ENCODE peak calls at places on chromosomes 16 and 17, in ten cellular contexts. V, P, Y, G, B, U, W, H, N and T are unnamed samples.

GRCh38 chr17:41484920-41485904 is 4.3 kb upstream of the KRT35 start:
- DNase-seq in V (no peak), P (no peak), Y (peak), G (no peak), B (peak), U (no peak), W (no peak), H (no peak), N (no peak), T (no peak)

GRCh38 chr17:14922421-14922820 is 342.7 kb downstream of the PMP22 start:
- DNase-seq in V (peak), P (no peak), Y (peak), G (no peak), B (no peak), U (no peak), W (no peak), H (no peak), N (no peak), T (no peak)

GRCh38 chr17:81840826-81841778 is 6.3 kb upstream of the PPP1R27 start:
- DNase-seq in V (no peak), P (no peak), Y (peak), G (no peak), B (peak), U (no peak), W (no peak), H (peak), N (no peak), T (no peak)

GRCh38 chr16:47973552-47973951 is 182.2 kb downstream of the ABCC12 start:
- DNase-seq in V (no peak), P (no peak), Y (no peak), G (no peak), B (no peak), U (no peak), W (no peak), H (no peak), N (no peak), T (no peak)

GRCh38 chr17:73307130-73307529 is 4.7 kb downstream of the CDC42EP4 start:
- DNase-seq in V (no peak), P (no peak), Y (peak), G (peak), B (no peak), U (peak), W (no peak), H (no peak), N (no peak), T (no peak)

GRCh38 chr17:63762106-63763078 is 11.0 kb downstream of the CCDC47 start:
- DNase-seq in V (no peak), P (no peak), Y (no peak), G (no peak), B (no peak), U (no peak), W (no peak), H (no peak), N (no peak), T (no peak)

GRCh38 chr17:49548506-49549310 is 27.0 kb upstream of the NXPH3 start:
- DNase-seq in V (peak), P (peak), Y (peak), G (peak), B (no peak), U (peak), W (no peak), H (peak), N (no peak), T (no peak)

GRCh38 chr16:23694707-23695373 is 16.2 kb downstream of the PLK1 start:
- DNase-seq in V (peak), P (no peak), Y (no peak), G (no peak), B (no peak), U (no peak), W (no peak), H (no peak), N (no peak), T (no peak)

GRCh38 chr17:27873746-27874145 is 19.4 kb downstream of the LYRM9 start:
- DNase-seq in V (no peak), P (peak), Y (no peak), G (no peak), B (no peak), U (no peak), W (no peak), H (no peak), N (no peak), T (no peak)

GRCh38 chr16:49283376-49284049 is 1.9 kb upstream of the CBLN1 start:
- DNase-seq in V (no peak), P (no peak), Y (no peak), G (no peak), B (no peak), U (no peak), W (no peak), H (no peak), N (no peak), T (no peak)
- H3K4me3 ChIP-seq in V (no peak), P (no peak), Y (no peak), G (peak), B (no peak), U (no peak), W (no peak), H (no peak), N (no peak), T (peak)

DNA sequence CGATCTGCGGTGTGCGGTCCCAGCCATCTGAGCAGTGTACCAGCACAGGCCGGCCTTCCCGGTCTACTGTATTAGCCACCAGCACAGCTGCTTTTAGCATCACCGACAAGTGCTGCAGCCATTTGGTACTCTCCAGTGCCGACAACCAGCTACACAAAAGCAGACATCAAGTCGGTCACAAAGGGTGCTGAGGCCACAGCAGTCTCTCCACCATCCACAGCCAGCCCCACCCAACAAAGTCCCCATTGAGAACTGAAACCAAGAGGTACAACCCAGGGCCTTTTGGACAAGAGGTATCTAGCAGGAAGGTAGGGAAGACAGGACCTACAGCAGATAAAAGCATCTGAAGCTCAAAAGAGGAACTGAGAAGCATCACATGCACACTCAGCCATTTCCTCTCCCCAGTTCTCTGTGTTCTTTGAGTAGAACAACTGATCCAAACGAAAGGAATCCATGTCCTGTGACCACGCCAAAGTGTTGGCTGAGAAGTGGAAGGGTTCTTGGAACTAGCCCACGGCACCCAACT is 9.5 kb downstream of the MTMR4 start:
- DNase-seq in V (no peak), P (no peak), Y (no peak), G (no peak), B (no peak), U (no peak), W (no peak), H (no peak), N (no peak), T (no peak)
- H3K4me3 ChIP-seq in V (no peak), P (no peak), Y (no peak), G (no peak), B (no peak), U (no peak), W (no peak), H (no peak), N (no peak), T (no peak)

GRCh38 chr16:55508271-55508921 is 476 bp upstream of the LPCAT2 start:
- DNase-seq in V (no peak), P (no peak), Y (no peak), G (no peak), B (no peak), U (no peak), W (no peak), H (no peak), N (no peak), T (no peak)
- H3K4me3 ChIP-seq in V (peak), P (peak), Y (peak), G (peak), B (peak), U (peak), W (no peak), H (peak), N (peak), T (peak)

DNA sequence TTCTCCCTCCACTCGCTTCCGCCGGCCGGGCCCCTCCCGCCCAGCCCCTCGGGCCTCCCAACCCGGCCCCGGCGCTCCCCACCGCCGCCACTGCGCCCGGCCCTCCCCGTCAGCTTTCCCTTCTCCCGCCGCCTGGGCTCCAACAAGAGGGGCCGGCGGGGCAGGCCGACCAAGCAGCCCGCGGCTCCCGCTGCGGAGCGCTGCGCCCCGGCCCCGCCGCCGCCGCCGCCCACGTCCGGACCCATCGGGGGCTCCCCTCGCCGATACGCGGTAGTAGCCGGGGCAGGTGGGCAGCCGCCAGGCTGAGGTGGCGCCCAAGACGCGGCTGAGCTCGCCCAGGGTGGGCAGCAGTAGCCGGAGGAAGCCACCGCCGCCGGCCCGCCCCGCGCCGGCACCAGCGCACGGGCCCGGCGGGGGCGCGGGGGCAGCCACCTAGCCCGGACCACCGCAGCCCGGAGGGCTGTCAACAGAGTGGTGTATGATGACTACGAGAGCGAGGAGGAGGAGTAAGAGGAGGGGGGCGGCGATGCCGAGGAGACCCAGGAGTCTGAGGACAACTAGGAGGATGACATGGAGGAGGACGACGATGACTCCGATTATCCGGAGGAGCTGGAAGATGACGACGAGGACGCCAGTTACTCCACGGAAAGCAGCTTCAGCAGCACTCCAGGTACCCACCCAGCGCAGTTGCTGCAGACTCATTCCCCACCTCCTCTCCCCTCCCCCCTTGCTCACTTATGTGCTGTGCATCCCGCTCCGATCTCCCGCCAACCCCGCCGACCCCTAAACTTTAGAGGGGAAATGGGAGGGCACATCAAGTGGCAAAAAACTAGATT is 498 bp downstream of the LRRC37B start:
- DNase-seq in V (peak), P (peak), Y (no peak), G (no peak), B (no peak), U (no peak), W (peak), H (peak), N (no peak), T (peak)
- H3K4me3 ChIP-seq in V (peak), P (peak), Y (peak), G (peak), B (peak), U (peak), W (peak), H (peak), N (peak), T (peak)

DNA sequence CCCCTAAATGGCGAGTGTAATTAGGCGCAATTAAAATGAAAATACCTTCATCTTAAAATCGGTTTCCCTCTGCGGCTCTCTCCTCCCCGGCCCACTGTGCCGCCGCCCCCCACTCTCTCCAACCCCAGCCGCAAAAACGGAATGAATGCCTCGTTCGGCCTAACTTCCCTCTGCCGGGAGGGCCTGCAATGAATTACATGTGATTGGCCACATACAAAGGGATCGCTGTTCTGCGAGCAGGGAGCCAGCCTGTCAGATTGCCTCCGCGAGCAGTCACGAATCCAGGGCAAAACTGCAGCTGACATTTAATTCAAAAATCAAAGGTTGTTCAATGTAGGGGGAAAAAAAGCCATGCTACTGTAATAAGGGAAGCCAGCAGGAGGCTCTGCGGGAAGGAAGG is 85.0 kb downstream of the TBC1D16 start:
- DNase-seq in V (no peak), P (no peak), Y (peak), G (no peak), B (peak), U (peak), W (no peak), H (no peak), N (no peak), T (peak)
- H3K4me3 ChIP-seq in V (no peak), P (no peak), Y (no peak), G (no peak), B (no peak), U (no peak), W (no peak), H (no peak), N (peak), T (peak)

GRCh38 chr16:57528499-57529323 is 7.7 kb downstream of the CCDC102A start:
- DNase-seq in V (no peak), P (no peak), Y (peak), G (no peak), B (peak), U (no peak), W (no peak), H (no peak), N (no peak), T (no peak)

GRCh38 chr16:57530531-57531252 is 5.7 kb downstream of the CCDC102A start:
- DNase-seq in V (no peak), P (no peak), Y (peak), G (no peak), B (peak), U (no peak), W (no peak), H (no peak), N (no peak), T (peak)

GRCh38 chr16:57530104-57530522 is 6.3 kb downstream of the CCDC102A start:
- DNase-seq in V (peak), P (peak), Y (peak), G (no peak), B (peak), U (peak), W (peak), H (no peak), N (no peak), T (peak)

GRCh38 chr16:57531253-57531575 is 5.2 kb downstream of the CCDC102A start:
- DNase-seq in V (no peak), P (no peak), Y (peak), G (no peak), B (peak), U (no peak), W (no peak), H (no peak), N (no peak), T (peak)

GRCh38 chr16:57529324-57530103 is 6.9 kb downstream of the CCDC102A start:
- DNase-seq in V (no peak), P (no peak), Y (peak), G (no peak), B (peak), U (no peak), W (no peak), H (no peak), N (no peak), T (no peak)
- H3K4me3 ChIP-seq in V (no peak), P (no peak), Y (no peak), G (no peak), B (no peak), U (no peak), W (no peak), H (no peak), N (no peak), T (no peak)